ENCODE peak calls at places on chromosomes 11 and 22, in five cellular contexts. C is brain microvascular endothelial cell, N is pancreas, X is AG09319, Q is esophagus squamous epithelium. K is an unnamed sample.

GRCh38 chr22:46737105-46737975 is 712 bp downstream of the CERK start:
- DNase-seq in C (no peak), N (no peak), X (no peak), Q (no peak), K (peak)

GRCh38 chr11:76698321-76699043 is 27.9 kb upstream of the LRRC32 start:
- DNase-seq in C (no peak), N (no peak), X (no peak), Q (no peak), K (no peak)

GRCh38 chr11:118918128-118918685 is 7.5 kb downstream of the BCL9L start:
- DNase-seq in C (peak), N (peak), X (peak), Q (no peak), K (no peak)

GRCh38 chr11:83908457-83908856 is 622.3 kb upstream of the CCDC90B start:
- DNase-seq in C (no peak), N (no peak), X (no peak), Q (no peak), K (no peak)

GRCh38 chr11:113240389-113240788 is 74.0 kb upstream of the TTC12 start:
- DNase-seq in C (no peak), N (no peak), X (no peak), Q (no peak), K (no peak)

GRCh38 chr22:37496651-37497599 is 10.7 kb upstream of the MFNG start:
- DNase-seq in C (peak), N (no peak), X (peak), Q (no peak), K (no peak)

GRCh38 chr11:8934735-8935478 is 2.2 kb upstream of the C11orf16 start:
- DNase-seq in C (peak), N (no peak), X (no peak), Q (no peak), K (no peak)

GRCh38 chr11:8870461-8871282 is 40.3 kb upstream of the AKIP1 start:
- DNase-seq in C (peak), N (peak), X (peak), Q (no peak), K (peak)

GRCh38 chr11:62732830-62733229 is 4.5 kb downstream of the TTC9C start:
- DNase-seq in C (no peak), N (no peak), X (no peak), Q (no peak), K (no peak)
- TF ChIP-seq CTCF in C (no peak), N (no peak), X (no peak), Q (no peak), K (no peak)

GRCh38 chr22:25027959-25028840 is 75.7 kb downstream of the KIAA1671 start:
- DNase-seq in C (peak), N (no peak), X (no peak), Q (no peak), K (peak)
- TF ChIP-seq CTCF in C (peak), N (no peak), X (peak), Q (no peak), K (peak)

GRCh38 chr22:19753090-19753842 is 7.3 kb upstream of the TBX1 start:
- DNase-seq in C (no peak), N (no peak), X (no peak), Q (no peak), K (no peak)
- TF ChIP-seq CTCF in C (peak), N (no peak), X (peak), Q (no peak), K (no peak)

DNA sequence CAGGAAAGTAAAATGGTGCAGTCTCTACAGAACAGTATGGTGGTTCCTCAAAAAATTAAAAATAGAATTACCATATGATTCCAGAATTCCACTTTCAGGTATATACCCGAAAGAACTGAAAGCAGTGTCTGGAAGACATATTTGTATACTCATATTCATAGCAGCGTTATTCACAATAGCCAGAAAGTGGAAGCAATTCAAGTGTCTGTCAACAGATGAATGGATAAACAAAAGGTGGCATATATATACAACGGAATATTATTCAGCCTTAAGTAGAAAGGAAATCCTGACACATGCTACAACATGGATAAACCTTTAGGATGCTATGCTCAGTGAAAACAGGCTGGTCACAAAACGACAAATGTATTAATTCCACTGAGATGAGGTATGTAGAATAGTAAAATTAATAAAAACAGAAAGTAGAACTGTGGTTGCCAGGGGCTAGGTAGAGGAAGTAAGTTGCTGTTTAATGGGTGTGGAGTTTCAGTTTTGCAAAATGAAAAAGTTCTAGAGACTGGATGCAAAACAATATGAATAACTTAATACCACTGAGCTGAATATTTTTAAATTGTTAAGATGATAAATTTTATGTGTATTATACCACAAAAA is 14.5 kb downstream of the SAA1 start:
- DNase-seq in C (no peak), N (no peak), X (no peak), Q (no peak), K (peak)
- TF ChIP-seq CTCF in C (no peak), N (no peak), X (no peak), Q (no peak), K (no peak)

K was measured in GM13976.